ENCODE peak calls at places on chromosomes 4 and X, in five cellular contexts. D, M, A, Z and X are unnamed samples.

GRCh38 chr4:2800691-2801596 is 8.1 kb downstream of the SH3BP2 start:
- DNase-seq in M (no peak), A (no peak), Z (peak), D (peak), X (peak)

GRCh38 chrX:17046478-17047097 is 100.1 kb downstream of the REPS2 start:
- DNase-seq in A (peak), Z (peak), D (peak), M (peak), X (peak)

GRCh38 chr4:121057466-121057911 is 14.8 kb downstream of the NDNF start:
- DNase-seq in M (no peak), D (no peak), Z (no peak), A (no peak), X (no peak)

GRCh38 chr4:43992552-43992951 is 456.1 kb downstream of the KCTD8 start:
- DNase-seq in D (no peak), Z (no peak), A (no peak), M (no peak), X (no peak)

GRCh38 chr4:52958232-52958631 is 96.1 kb downstream of the RASL11B start:
- DNase-seq in Z (no peak), D (no peak), A (no peak), M (no peak), X (no peak)

GRCh38 chrX:132193872-132194574 is 25.2 kb downstream of the RAP2C start:
- DNase-seq in Z (no peak), D (no peak), A (no peak), M (no peak), X (no peak)

GRCh38 chr4:66000500-66001117 is 330.3 kb upstream of the EPHA5 start:
- DNase-seq in Z (no peak), M (no peak), D (no peak), A (no peak), X (peak)

GRCh38 chr4:36207808-36208207 is 36.5 kb downstream of the ARAP2 start:
- DNase-seq in A (no peak), M (no peak), Z (no peak), D (no peak), X (no peak)

GRCh38 chrX:18677140-18677834 is 5.4 kb upstream of the RS1 start:
- DNase-seq in A (no peak), Z (no peak), D (peak), M (no peak), X (no peak)

GRCh38 chr4:3701271-3702083 is 64.7 kb upstream of the ADRA2C start:
- DNase-seq in D (no peak), M (no peak), Z (no peak), A (no peak), X (no peak)

GRCh38 chrX:12949205-12949926 is 25.5 kb upstream of the TMSB4X start:
- DNase-seq in Z (no peak), D (no peak), A (no peak), M (no peak), X (peak)